ENCODE peak calls at places on chromosomes 1 and 21, in four cellular contexts. L is fibroblast of lung, U is hypothalamus, I is astrocyte of the hippocampus. J is an unnamed sample.

GRCh38 chr1:149940427-149940826 is 3.7 kb upstream of the MTMR11 start:
- DNase-seq in I (no peak), U (no peak), L (no peak), J (no peak)

GRCh38 chr21:43749686-43750262 is 26.3 kb downstream of the CSTB start:
- DNase-seq in I (no peak), L (no peak), U (no peak), J (no peak)

GRCh38 chr1:230122361-230123279 is 55.6 kb downstream of the GALNT2 start:
- DNase-seq in I (no peak), L (no peak), U (no peak), J (no peak)

GRCh38 chr1:16900771-16901170 is 5.0 kb downstream of the RNU1-2 start:
- DNase-seq in U (no peak), I (no peak), L (no peak), J (no peak)

GRCh38 chr1:8423134-8423701 is 105.3 kb downstream of the SLC45A1 start:
- DNase-seq in I (peak), U (peak), L (no peak), J (no peak)

GRCh38 chr1:83769594-83770321 is 229.2 kb downstream of the TTLL7 start:
- DNase-seq in L (no peak), U (no peak), I (no peak), J (no peak)

GRCh38 chr1:178151831-178152230 is 57.9 kb downstream of the RASAL2 start:
- DNase-seq in U (no peak), L (no peak), I (no peak), J (no peak)

GRCh38 chr1:1204998-1205768 is 1.2 kb downstream of the TNFRSF18 start:
- DNase-seq in L (no peak), U (no peak), I (no peak), J (no peak)

GRCh38 chr1:181095260-181095659 is 6.8 kb downstream of the IER5 start:
- DNase-seq in U (no peak), I (no peak), L (no peak), J (no peak)